ENCODE peak calls at places on chromosomes 7 and 10, in nine cellular contexts. Z is stimulated activated CD8-positive, alpha-beta memory T cell treated with anti-CD3 and anti-CD28 coated beads, Interleukin-4, amount 100 ng/mL, for 4 hours; G is RPMI7951; Y is GM19239; N is stomach; D is suprapubic skin; F is effector CD4-positive, alpha-beta T cell; W is NCI-H460; V is GM04504. C is an unnamed sample.

GRCh38 chr7:918441-919113 is 35.9 kb downstream of the ADAP1 start:
- DNase-seq in G (no peak), W (no peak), F (peak), Y (no peak), D (peak), V (no peak), Z (no peak), N (no peak), C (no peak)

GRCh38 chr7:27190284-27190748 is 5.3 kb upstream of the HOXA11 start:
- DNase-seq in G (no peak), N (peak), Z (no peak), V (no peak), F (no peak), D (peak), Y (no peak), W (no peak), C (no peak)

GRCh38 chr7:130365511-130366441 is 14.5 kb upstream of the CPA1 start:
- DNase-seq in Y (peak), G (peak), V (peak), D (no peak), F (no peak), W (no peak), Z (no peak), N (peak), C (peak)

GRCh38 chr10:124088944-124089343 is 4.5 kb downstream of the CHST15 start:
- DNase-seq in Y (no peak), V (no peak), Z (no peak), W (no peak), D (no peak), N (no peak), F (no peak), G (no peak), C (peak)

GRCh38 chr10:130956251-130956650 is 355.3 kb downstream of the TCERG1L start:
- DNase-seq in N (no peak), Y (no peak), D (no peak), W (no peak), G (no peak), Z (no peak), V (no peak), F (no peak), C (no peak)

GRCh38 chr7:74023037-74023436 is 4.9 kb upstream of the ELN start:
- DNase-seq in Y (no peak), N (peak), Z (no peak), D (peak), F (no peak), W (peak), V (peak), G (peak), C (no peak)

GRCh38 chr7:106794276-106795136 is 70.6 kb upstream of the PIK3CG start:
- DNase-seq in Z (no peak), D (no peak), N (no peak), W (no peak), V (no peak), F (no peak), Y (no peak), G (no peak), C (no peak)

GRCh38 chr10:49154641-49155040 is 20.8 kb upstream of the FAM170B start:
- DNase-seq in V (no peak), N (no peak), F (no peak), Y (no peak), W (no peak), G (no peak), D (no peak), Z (no peak), C (no peak)

GRCh38 chr10:119469325-119469707 is 73.2 kb downstream of the RGS10 start:
- DNase-seq in F (no peak), G (no peak), Z (no peak), Y (no peak), V (no peak), W (no peak), D (no peak), N (no peak), C (no peak)

GRCh38 chr10:49170632-49171325 is 17.4 kb downstream of the TMEM273 start:
- DNase-seq in Z (no peak), Y (no peak), F (no peak), G (no peak), N (no peak), W (no peak), V (no peak), D (no peak), C (no peak)

GRCh38 chr10:30247704-30248103 is 101.4 kb downstream of the MTPAP start:
- DNase-seq in G (peak), F (no peak), Z (no peak), D (no peak), N (no peak), W (no peak), Y (no peak), V (no peak), C (no peak)

GRCh38 chr10:729213-729612 is 39.7 kb upstream of the DIP2C start:
- DNase-seq in Z (no peak), V (no peak), D (no peak), N (no peak), F (no peak), Y (no peak), G (no peak), W (no peak), C (peak)

GRCh38 chr7:102152672-102153585 is 133.7 kb upstream of the SH2B2 start:
- DNase-seq in F (no peak), W (no peak), D (no peak), Y (no peak), Z (no peak), V (peak), G (peak), N (no peak), C (peak)

GRCh38 chr10:6151087-6151977 is 51.4 kb upstream of the PFKFB3 start:
- DNase-seq in V (peak), G (peak), N (peak), D (no peak), Z (no peak), F (peak), Y (peak), W (peak), C (no peak)

GRCh38 chr7:69682518-69682917 is 84.2 kb downstream of the AUTS2 start:
- DNase-seq in Z (no peak), W (no peak), F (no peak), D (no peak), Y (no peak), G (no peak), V (no peak), N (no peak), C (no peak)

GRCh38 chr7:2283074-2283473 is 31.2 kb downstream of the SNX8 start:
- DNase-seq in Z (no peak), Y (no peak), D (no peak), N (no peak), V (no peak), G (no peak), W (no peak), F (no peak), C (no peak)

GRCh38 chr10:79386637-79387465 is 39.6 kb downstream of the PPIF start:
- DNase-seq in D (peak), G (no peak), Y (no peak), Z (no peak), F (no peak), W (no peak), V (no peak), N (peak), C (no peak)

GRCh38 chr7:91228327-91228726 is 35.9 kb upstream of the FZD1 start:
- DNase-seq in F (no peak), G (no peak), Y (no peak), V (no peak), Z (no peak), N (no peak), W (no peak), D (no peak), C (no peak)

GRCh38 chr10:80609331-80609730 is 71.6 kb downstream of the SH2D4B start:
- DNase-seq in W (no peak), G (no peak), N (no peak), D (peak), Y (no peak), Z (no peak), V (no peak), F (no peak), C (no peak)

GRCh38 chr10:83108565-83109333 is 1030.6 kb upstream of the GHITM start:
- DNase-seq in V (no peak), F (no peak), Z (no peak), Y (no peak), G (no peak), W (no peak), D (no peak), N (no peak), C (no peak)

GRCh38 chr7:50681451-50682045 is 101.1 kb downstream of the GRB10 start:
- DNase-seq in D (no peak), Y (no peak), G (no peak), F (no peak), Z (no peak), N (no peak), V (no peak), W (no peak), C (peak)

GRCh38 chr10:79149345-79149661 is 80.5 kb downstream of the ZMIZ1 start:
- DNase-seq in W (no peak), N (no peak), V (no peak), G (no peak), F (no peak), D (no peak), Z (no peak), Y (no peak), C (no peak)

GRCh38 chr10:132335189-132336063 is 3.4 kb downstream of the LRRC27 start:
- DNase-seq in F (no peak), G (no peak), W (no peak), Y (no peak), V (no peak), Z (no peak), N (no peak), D (no peak), C (no peak)